ENCODE peak calls at places on chromosome 13, in four cellular contexts. W, I, U and G are unnamed samples. For H3K36me3, the result is how much of the 10 kb centered on the place peaks cover.

GRCh38 chr13:24713022-24713421 is 32.8 kb downstream of the ATP12A start:
- DNase-seq in I (no peak), W (peak), U (no peak), G (no peak)

GRCh38 chr13:110179116-110179857 is 127.7 kb downstream of the COL4A1 start:
- DNase-seq in I (no peak), U (no peak), W (no peak), G (no peak)

GRCh38 chr13:51453959-51454703 is 1.3 kb upstream of the INTS6 start:
- DNase-seq in I (peak), U (no peak), W (peak), G (no peak)

GRCh38 chr13:49063526-49063925 is 87.8 kb downstream of the FNDC3A start:
- DNase-seq in I (no peak), U (no peak), W (no peak), G (no peak)

GRCh38 chr13:33052446-33052845 is 36.2 kb downstream of the KL start:
- DNase-seq in U (no peak), W (no peak), I (no peak), G (no peak)

GRCh38 chr13:114328034-114328433 is 13.7 kb downstream of the CHAMP1 start:
- DNase-seq in U (no peak), W (no peak), I (no peak), G (no peak)

GRCh38 chr13:51933466-51934058 is 71.8 kb downstream of the CCDC70 start:
- DNase-seq in W (no peak), I (no peak), U (no peak), G (no peak)

GRCh38 chr13:39452412-39452811 is 150.6 kb downstream of the LHFPL6 start:
- DNase-seq in I (no peak), W (peak), U (no peak), G (no peak)

GRCh38 chr13:31927219-31927653 is 104.3 kb upstream of the FRY start:
- DNase-seq in U (no peak), W (no peak), I (no peak), G (no peak)

GRCh38 chr13:95641961-95642621 is 2.4 kb downstream of the DZIP1 start:
- DNase-seq in W (peak), I (peak), U (no peak), G (no peak)

GRCh38 chr13:78576266-78576665 is 27.1 kb downstream of the POU4F1 start:
- DNase-seq in I (no peak), U (no peak), W (no peak), G (no peak)

GRCh38 chr13:26202365-26202972 is 19.6 kb downstream of the RNF6 start:
- DNase-seq in W (no peak), I (no peak), U (no peak), G (no peak)

GRCh38 chr13:68232351-68233130 is 1002.4 kb upstream of the PCDH9 start:
- DNase-seq in U (no peak), I (no peak), W (no peak), G (no peak)

GRCh38 chr13:76921516-76921915 is 26.8 kb upstream of the ACOD1 start:
- DNase-seq in I (no peak), U (no peak), W (no peak), G (no peak)

GRCh38 chr13:98650376-98651107 is 73.6 kb upstream of the STK24 start:
- DNase-seq in W (no peak), I (no peak), U (no peak), G (no peak)

GRCh38 chr13:98651716-98652115 is 74.8 kb upstream of the STK24 start:
- DNase-seq in U (no peak), W (no peak), I (no peak), G (no peak)

GRCh38 chr13:98656223-98656622 is 79.3 kb upstream of the STK24 start:
- DNase-seq in W (no peak), U (no peak), I (no peak), G (no peak)

GRCh38 chr13:98652721-98653470 is 76.0 kb upstream of the STK24 start:
- DNase-seq in U (no peak), I (no peak), W (no peak), G (no peak)

DNA sequence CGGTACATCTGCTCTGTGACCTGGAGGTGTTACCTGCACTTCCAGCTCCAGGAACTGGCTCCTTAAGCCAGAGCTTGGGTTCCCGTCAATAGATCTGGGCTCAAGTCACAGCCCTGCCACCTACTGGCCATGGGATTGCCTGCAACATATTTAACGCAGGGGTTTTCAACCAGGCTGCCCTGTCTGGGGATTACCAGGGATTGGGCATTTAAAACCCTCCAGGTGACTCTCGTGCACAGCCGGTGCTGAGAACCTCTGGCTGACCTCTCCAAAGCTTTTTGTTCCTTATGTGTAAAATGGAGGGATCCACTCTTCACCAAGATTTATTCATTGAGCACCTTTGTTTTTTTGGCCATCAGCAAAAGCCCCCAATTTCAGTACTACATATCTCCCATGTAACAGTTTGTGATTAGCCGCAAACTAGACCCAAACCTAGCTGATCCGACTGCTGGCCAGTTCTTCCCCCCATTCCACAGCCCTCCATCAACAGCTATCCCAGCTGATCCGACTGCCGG is 76.6 kb upstream of the STK24 start:
- DNase-seq in W (peak), I (peak), U (peak), G (peak)
- TF ChIP-seq CTCF in W (peak), I (peak), U (peak), G (peak)

GRCh38 chr13:94613051-94613450 is 11.4 kb downstream of the GPR180 start:
- DNase-seq in W (no peak), I (no peak), U (no peak), G (no peak)
- H3K36me3 ChIP-seq in W (under half), I (under half), U (under half), G (under half)

GRCh38 chr13:106096661-106097092 is 438.8 kb downstream of the EFNB2 start:
- DNase-seq in U (no peak), W (no peak), I (no peak), G (no peak)
- H3K27ac ChIP-seq in U (no peak), W (no peak), I (no peak), G (peak)

GRCh38 chr13:73401769-73402168 is 343.0 kb downstream of the KLF5 start:
- DNase-seq in W (no peak), I (no peak), U (no peak), G (no peak)
- TF ChIP-seq CTCF in W (no peak), I (no peak), U (no peak), G (no peak)